ENCODE peak calls at places on chromosomes 3 and 15, in five cellular contexts. U is natural killer cell; J is type B pancreatic cell; C is CD4-positive, alpha-beta T cell; B is AG09309. M is an unnamed sample.

GRCh38 chr3:142418926-142419592 is 28.8 kb downstream of the XRN1 start:
- DNase-seq in J (no peak), C (no peak), U (no peak), B (no peak), M (no peak)

GRCh38 chr15:69213786-69214185 is 53.4 kb downstream of the GLCE start:
- DNase-seq in J (no peak), U (no peak), C (no peak), B (no peak), M (no peak)

GRCh38 chr3:183027276-183027675 is 46.9 kb upstream of the DCUN1D1 start:
- DNase-seq in J (no peak), B (no peak), C (no peak), U (no peak), M (no peak)

GRCh38 chr15:31325432-31325975 is 1.1 kb upstream of the KLF13 start:
- DNase-seq in C (peak), B (no peak), J (no peak), U (no peak), M (no peak)

GRCh38 chr15:89226359-89227221 is 5.2 kb upstream of the RLBP1 start:
- DNase-seq in J (peak), C (no peak), B (no peak), U (no peak), M (no peak)

GRCh38 chr15:35289029-35289617 is 204.0 kb upstream of the NANOGP8 start:
- DNase-seq in C (no peak), U (no peak), B (peak), J (no peak), M (no peak)

GRCh38 chr3:85821130-85821756 is 862.5 kb downstream of the CADM2 start:
- DNase-seq in U (no peak), B (no peak), J (no peak), C (no peak), M (no peak)

GRCh38 chr3:122590581-122590980 is 13.1 kb downstream of the PARP15 start:
- DNase-seq in C (no peak), J (no peak), U (no peak), B (no peak), M (no peak)

GRCh38 chr3:194976049-194976451 is 290.4 kb downstream of the FAM43A start:
- DNase-seq in U (no peak), B (no peak), C (no peak), J (peak), M (no peak)

GRCh38 chr15:77819841-77820728 is 187.4 kb upstream of the LINGO1 start:
- DNase-seq in C (no peak), U (no peak), B (no peak), J (no peak), M (no peak)

GRCh38 chr15:25431821-25432561 is 6.8 kb downstream of the UBE3A start:
- DNase-seq in B (no peak), C (no peak), U (no peak), J (no peak), M (no peak)

DNA sequence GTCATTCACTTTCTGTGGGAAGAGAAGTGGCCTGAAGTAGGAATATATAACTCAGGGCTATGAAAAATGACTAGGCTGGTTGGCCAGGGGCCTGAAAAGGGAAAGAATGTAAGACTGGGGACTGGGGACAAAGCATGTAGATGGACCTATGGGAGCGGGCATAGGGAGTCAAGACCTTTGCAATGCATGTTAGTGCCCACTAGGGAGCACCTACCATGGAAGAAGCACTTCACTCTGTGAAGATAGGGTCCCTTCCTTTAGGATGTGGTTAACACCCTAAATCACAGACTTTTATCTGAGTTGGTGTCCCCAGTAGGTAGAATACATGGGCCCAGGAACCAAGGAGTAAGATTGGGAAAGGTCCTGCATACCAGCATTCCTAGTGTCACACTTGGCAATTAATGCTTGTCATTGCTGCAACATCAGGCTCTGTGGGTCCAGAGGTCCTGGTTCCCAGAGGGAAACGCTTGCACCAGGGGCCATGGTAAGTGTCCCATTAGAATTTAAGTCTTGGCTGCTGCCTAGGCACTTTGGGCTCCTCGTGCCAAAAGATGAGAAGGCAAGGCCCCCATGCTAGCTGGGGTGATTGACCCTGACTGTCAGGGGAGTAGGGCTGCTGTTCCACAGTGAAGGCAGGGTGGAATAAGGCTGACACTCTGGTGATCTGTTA is 79.6 kb downstream of the CRYGS start:
- DNase-seq in B (no peak), J (no peak), C (no peak), U (no peak), M (no peak)
- TF ChIP-seq CTCF in B (no peak), J (no peak), C (no peak), U (no peak), M (peak)

DNA sequence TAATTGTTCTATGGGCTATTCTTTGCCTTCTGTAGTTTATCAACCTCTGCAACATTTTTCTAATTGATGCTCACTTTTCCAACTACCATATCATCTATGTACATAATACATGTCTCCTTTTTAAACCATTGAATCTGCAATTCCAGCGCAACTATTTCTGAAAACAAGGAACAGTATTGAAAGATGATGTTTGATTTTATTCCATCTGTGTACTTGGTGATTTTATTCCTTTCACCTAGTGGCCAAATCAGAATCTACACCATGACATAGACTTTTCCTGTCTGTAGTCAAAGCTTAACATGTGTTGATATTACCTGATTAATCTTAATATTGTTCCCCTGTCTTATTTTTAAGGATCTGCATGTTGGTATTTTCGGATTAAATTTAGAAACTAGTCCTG is 13.0 kb downstream of the NKTR start:
- DNase-seq in C (no peak), U (no peak), B (no peak), J (no peak), M (no peak)
- TF ChIP-seq CTCF in C (peak), U (peak), B (peak), J (peak), M (peak)

GRCh38 chr3:52228751-52229291 is 3.4 kb upstream of the TLR9 start:
- DNase-seq in U (no peak), C (no peak), B (no peak), J (no peak), M (no peak)
- TF ChIP-seq CTCF in U (no peak), C (no peak), B (no peak), J (no peak), M (no peak)

GRCh38 chr15:71733122-71733521 is 77.2 kb upstream of the NR2E3 start:
- DNase-seq in J (no peak), U (no peak), C (no peak), B (no peak), M (no peak)
- TF ChIP-seq CTCF in J (no peak), U (no peak), C (no peak), B (no peak), M (no peak)

GRCh38 chr3:108301695-108302404 is 5.5 kb downstream of the HHLA2 start:
- DNase-seq in C (no peak), B (no peak), J (no peak), U (no peak), M (no peak)
- TF ChIP-seq CTCF in C (no peak), B (no peak), J (no peak), U (no peak), M (no peak)

GRCh38 chr3:88061749-88062148 is 2.7 kb downstream of the ZNF654 start:
- DNase-seq in U (no peak), B (no peak), C (no peak), J (no peak), M (no peak)

GRCh38 chr3:88059380-88060160 is 515 bp downstream of the ZNF654 start:
- DNase-seq in U (peak), B (no peak), J (no peak), C (no peak), M (no peak)

GRCh38 chr3:88058322-88058592 is 548 bp downstream of the CGGBP1 start:
- DNase-seq in U (no peak), J (no peak), C (no peak), B (no peak), M (no peak)

GRCh38 chr3:88057650-88058321 is 1.0 kb downstream of the CGGBP1 start:
- DNase-seq in B (no peak), J (no peak), C (no peak), U (no peak), M (no peak)

GRCh38 chr3:88058593-88059379 is at the start of the genes CGGBP1 and ZNF654:
- DNase-seq in C (peak), J (peak), B (peak), U (peak), M (peak)
- TF ChIP-seq CTCF in C (no peak), J (no peak), B (no peak), U (no peak), M (no peak)

GRCh38 chr3:14959358-14959943 is 12.1 kb downstream of the NR2C2 start:
- DNase-seq in J (no peak), C (no peak), U (no peak), B (no peak), M (no peak)
- TF ChIP-seq CTCF in J (no peak), C (no peak), U (no peak), B (no peak), M (no peak)

M was measured in CD14-positive monocyte.